ENCODE peak calls at places on chromosomes 6 and 20, in four cellular contexts. One of them, this sample, is unnamed.

GRCh38 chr6:15158821-15159619 is 86.8 kb upstream of the JARID2 start:
- DNase-seq in COR-L47: no peak
- DNase-seq in CD4-positive, alpha-beta memory T cell: no peak
- DNase-seq in H54: no peak
- DNase-seq in this sample: no peak

GRCh38 chr20:21323640-21324039 is 20.5 kb downstream of the XRN2 start:
- DNase-seq in H54: peak; percentile 41
- DNase-seq in COR-L47: peak; percentile 16
- DNase-seq in CD4-positive, alpha-beta memory T cell: no peak
- DNase-seq in this sample: no peak

GRCh38 chr20:37282558-37282957 is 6.9 kb upstream of the MANBAL start:
- DNase-seq in H54: no peak
- DNase-seq in CD4-positive, alpha-beta memory T cell: no peak
- DNase-seq in COR-L47: no peak
- DNase-seq in this sample: no peak

GRCh38 chr20:37702643-37703337 is 9.0 kb downstream of the CTNNBL1 start:
- DNase-seq in CD4-positive, alpha-beta memory T cell: no peak
- DNase-seq in COR-L47: no peak
- DNase-seq in H54: no peak
- DNase-seq in this sample: no peak

GRCh38 chr6:54910326-54910952 is 63.9 kb downstream of the FAM83B start:
- DNase-seq in CD4-positive, alpha-beta memory T cell: no peak
- DNase-seq in H54: no peak
- DNase-seq in COR-L47: peak; percentile 79
- DNase-seq in this sample: no peak

GRCh38 chr6:153957409-153957808 is 81.6 kb upstream of the OPRM1 start:
- DNase-seq in COR-L47: no peak
- DNase-seq in CD4-positive, alpha-beta memory T cell: no peak
- DNase-seq in H54: no peak
- DNase-seq in this sample: no peak

GRCh38 chr6:35078896-35079295 is 62.2 kb downstream of the TCP11 start:
- DNase-seq in CD4-positive, alpha-beta memory T cell: no peak
- DNase-seq in COR-L47: no peak
- DNase-seq in H54: no peak
- DNase-seq in this sample: no peak

GRCh38 chr6:77986380-77987034 is 333.7 kb downstream of the MEI4 start:
- DNase-seq in H54: no peak
- DNase-seq in CD4-positive, alpha-beta memory T cell: no peak
- DNase-seq in COR-L47: no peak
- DNase-seq in this sample: no peak

GRCh38 chr6:15662246-15663056 is at the start of gene DTNBP1:
- DNase-seq in CD4-positive, alpha-beta memory T cell: peak; percentile 80
- DNase-seq in COR-L47: peak; percentile 80
- DNase-seq in H54: peak; percentile 78
- DNase-seq in this sample: peak; percentile 87

GRCh38 chr6:14596410-14596809 is 478.8 kb downstream of the CD83 start:
- DNase-seq in H54: no peak
- DNase-seq in CD4-positive, alpha-beta memory T cell: no peak
- DNase-seq in COR-L47: no peak
- DNase-seq in this sample: no peak

GRCh38 chr6:53929340-53930120 is 134.7 kb downstream of the LRRC1 start:
- DNase-seq in CD4-positive, alpha-beta memory T cell: no peak
- DNase-seq in COR-L47: no peak
- DNase-seq in H54: no peak
- DNase-seq in this sample: no peak

GRCh38 chr20:32327087-32327681 is 30.9 kb upstream of the ASXL1 start:
- DNase-seq in H54: no peak
- DNase-seq in COR-L47: no peak
- DNase-seq in CD4-positive, alpha-beta memory T cell: no peak
- DNase-seq in this sample: peak; percentile 57